ENCODE peak calls at places on chromosome 22, in four cellular contexts. S is testis, N is tibial artery, K is vagina. Y is an unnamed sample. For H3K4me1, the result is how much of the 10 kb centered on the place peaks cover.

GRCh38 chr22:29065468-29066190 is 4.0 kb upstream of the C22orf31 start:
- DNase-seq in S (no peak), N (no peak), K (no peak), Y (no peak)

GRCh38 chr22:45600791-45601730 is 70.6 kb upstream of the ATXN10 start:
- DNase-seq in S (no peak), N (no peak), K (no peak), Y (no peak)

GRCh38 chr22:19896665-19897355 is 42.1 kb upstream of the GNB1L start:
- DNase-seq in S (peak), N (no peak), K (no peak), Y (no peak)

GRCh38 chr22:45957826-45958225 is 19.1 kb downstream of the WNT7B start:
- DNase-seq in S (no peak), N (no peak), K (no peak), Y (no peak)

GRCh38 chr22:45917700-45918454 is 59.1 kb downstream of the WNT7B start:
- DNase-seq in S (no peak), N (no peak), K (no peak), Y (no peak)

GRCh38 chr22:26658671-26659478 is 1.5 kb downstream of the MIAT start:
- DNase-seq in S (peak), N (no peak), K (no peak), Y (peak)

GRCh38 chr22:27132896-27133500 is 475.6 kb downstream of the MIAT start:
- DNase-seq in S (no peak), N (no peak), K (no peak), Y (no peak)

GRCh38 chr22:47090591-47091240 is 328.3 kb downstream of the TBC1D22A start:
- DNase-seq in S (peak), N (no peak), K (no peak), Y (no peak)

GRCh38 chr22:19691721-19692341 is 22.5 kb upstream of the SEPTIN5 start:
- DNase-seq in S (peak), N (no peak), K (no peak), Y (no peak)

GRCh38 chr22:50460942-50461341 is 13.9 kb downstream of the SBF1 start:
- DNase-seq in S (no peak), N (no peak), K (no peak), Y (no peak)

GRCh38 chr22:50463188-50463900 is 11.5 kb downstream of the SBF1 start:
- DNase-seq in S (no peak), N (no peak), K (no peak), Y (no peak)

GRCh38 chr22:50461979-50462540 is 12.8 kb downstream of the SBF1 start:
- DNase-seq in S (no peak), N (no peak), K (no peak), Y (no peak)

GRCh38 chr22:50459443-50460140 is 15.2 kb downstream of the SBF1 start:
- DNase-seq in S (no peak), N (no peak), K (no peak), Y (no peak)

DNA sequence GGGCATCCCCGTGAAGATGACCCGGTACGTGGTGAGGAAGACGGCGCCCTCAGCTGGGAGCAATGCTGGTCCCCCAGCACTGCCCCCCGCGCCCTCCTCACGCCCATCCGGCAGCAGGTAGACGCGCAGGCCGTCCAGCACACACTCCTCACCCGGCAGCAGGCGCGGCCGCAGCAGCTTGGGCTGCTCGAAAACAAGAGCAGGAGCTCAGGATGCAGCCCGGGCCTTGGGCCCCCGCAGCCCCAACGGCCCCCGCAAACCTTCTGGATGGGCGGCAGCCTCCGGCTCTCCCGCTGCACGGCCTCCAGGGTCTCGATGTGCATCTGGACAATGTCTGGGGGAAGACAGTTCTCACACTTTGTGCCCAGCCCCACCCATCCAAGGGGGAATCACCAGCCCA is 13.3 kb downstream of the SBF1 start:
- DNase-seq in S (no peak), N (no peak), K (no peak), Y (no peak)
- H3K4me1 ChIP-seq in S (under half), N (under half), K (under half), Y (under half)

DNA sequence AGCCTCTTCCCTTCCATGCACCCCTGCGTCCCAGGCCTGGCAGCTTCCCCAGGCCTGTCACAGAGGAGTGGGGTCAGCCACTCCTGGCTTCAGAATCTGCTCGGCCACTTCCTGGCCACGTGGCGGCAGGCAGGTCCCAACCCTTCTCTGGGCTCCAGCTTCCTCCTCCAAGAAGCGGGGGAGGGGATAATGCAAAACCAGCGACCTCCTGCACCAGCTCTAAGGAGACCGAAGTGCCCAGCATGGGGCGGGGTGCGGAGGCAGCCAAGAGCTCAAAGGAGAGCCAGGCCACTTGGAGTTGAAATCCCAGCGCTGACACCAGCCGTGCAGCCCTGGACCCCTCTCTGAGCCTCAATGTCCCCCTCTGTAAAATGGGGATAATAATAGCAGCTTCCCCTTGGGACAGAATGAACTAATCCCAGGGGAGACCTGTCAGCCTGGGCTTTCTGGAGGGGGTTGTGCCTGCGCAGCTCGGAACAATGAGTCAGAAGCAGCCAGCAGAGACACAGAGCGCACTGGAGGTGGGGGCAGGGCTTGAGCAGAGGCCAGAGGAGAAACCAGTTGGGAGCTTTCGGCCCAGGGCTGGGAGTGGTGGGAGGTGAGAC is 22.8 kb upstream of the PICK1 start:
- DNase-seq in S (peak), N (peak), K (no peak), Y (peak)
- TF ChIP-seq CTCF in S (no peak), N (no peak), K (no peak), Y (no peak)

GRCh38 chr22:35819421-35819820 is 101.7 kb downstream of the APOL5 start:
- DNase-seq in S (no peak), N (no peak), K (no peak), Y (no peak)
- H3K4me1 ChIP-seq in S (under half), N (half or more), K (under half), Y (under half)

GRCh38 chr22:42340150-42340549 is 69.7 kb upstream of the TCF20 start:
- DNase-seq in S (no peak), N (no peak), K (no peak), Y (no peak)
- TF ChIP-seq CTCF in S (no peak), N (no peak), K (no peak), Y (no peak)

GRCh38 chr22:39221999-39222686 is 22.6 kb downstream of the PDGFB start:
- DNase-seq in S (no peak), N (peak), K (no peak), Y (no peak)

GRCh38 chr22:39226353-39226752 is 18.4 kb downstream of the PDGFB start:
- DNase-seq in S (no peak), N (no peak), K (no peak), Y (no peak)

GRCh38 chr22:39223091-39223710 is 21.6 kb downstream of the PDGFB start:
- DNase-seq in S (no peak), N (no peak), K (no peak), Y (no peak)

GRCh38 chr22:39225591-39225990 is 19.2 kb downstream of the PDGFB start:
- DNase-seq in S (no peak), N (no peak), K (no peak), Y (no peak)

GRCh38 chr22:39224550-39224949 is 20.2 kb downstream of the PDGFB start:
- DNase-seq in S (no peak), N (no peak), K (no peak), Y (no peak)
- H3K4me1 ChIP-seq in S (under half), N (under half), K (under half), Y (under half)

DNA sequence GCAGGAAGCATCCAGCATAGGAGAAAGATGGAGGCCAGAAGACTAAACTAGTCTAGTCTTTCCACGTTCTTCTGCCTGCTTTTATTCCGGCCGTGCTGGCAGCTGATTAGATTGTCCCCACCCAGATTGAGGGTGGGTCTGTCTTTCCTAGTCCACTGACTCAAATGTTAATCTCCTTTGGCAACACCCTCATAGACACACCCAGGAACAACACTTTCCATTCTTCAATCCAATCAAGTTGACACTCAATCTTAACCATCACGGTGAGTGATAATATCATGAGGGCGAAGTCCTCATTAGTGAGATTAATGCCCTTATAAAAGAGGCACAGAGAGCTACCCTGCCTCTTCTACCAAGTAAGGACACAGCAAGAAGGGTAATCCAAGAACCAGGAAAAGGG is 424.2 kb downstream of the LARGE1 start:
- DNase-seq in S (no peak), N (no peak), K (no peak), Y (no peak)
- TF ChIP-seq CTCF in S (no peak), N (no peak), K (no peak), Y (no peak)

DNA sequence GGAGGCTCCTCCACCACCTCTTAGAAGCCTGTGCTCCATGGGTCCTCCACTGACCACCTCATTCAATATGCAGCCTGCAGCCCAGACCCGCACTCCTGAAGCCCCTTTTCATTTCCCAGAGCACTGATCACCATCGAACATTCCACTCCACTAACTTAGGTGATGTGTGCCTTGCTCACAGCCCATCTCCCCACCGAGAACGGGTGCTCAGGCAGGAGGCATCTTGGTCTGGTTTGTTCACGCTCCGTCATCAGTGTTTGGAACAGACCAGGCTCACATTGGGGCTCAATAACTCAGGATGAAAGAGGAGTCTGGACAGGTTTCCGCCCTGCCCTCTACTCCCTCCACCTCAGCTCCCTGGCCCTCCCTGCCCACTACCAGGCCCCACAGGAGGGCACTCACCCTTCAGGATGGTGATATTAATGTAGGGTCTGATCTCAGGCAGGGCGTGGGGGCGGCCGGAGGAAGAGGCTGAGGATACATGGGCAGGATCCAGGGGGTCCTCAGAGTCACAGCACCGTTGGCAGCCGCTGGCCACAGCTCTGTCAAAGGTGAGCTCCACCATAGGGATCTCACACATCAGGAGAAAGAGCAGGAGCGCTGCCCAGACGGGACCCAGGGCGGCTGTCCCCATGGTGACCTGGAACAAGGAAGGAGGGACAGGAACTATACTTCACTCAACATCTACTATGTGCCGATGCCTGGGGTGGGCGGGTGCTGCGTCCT is 3.1 kb downstream of the C1QTNF6 start:
- DNase-seq in S (no peak), N (no peak), K (no peak), Y (no peak)
- H3K4me1 ChIP-seq in S (under half), N (under half), K (half or more), Y (under half)

DNA sequence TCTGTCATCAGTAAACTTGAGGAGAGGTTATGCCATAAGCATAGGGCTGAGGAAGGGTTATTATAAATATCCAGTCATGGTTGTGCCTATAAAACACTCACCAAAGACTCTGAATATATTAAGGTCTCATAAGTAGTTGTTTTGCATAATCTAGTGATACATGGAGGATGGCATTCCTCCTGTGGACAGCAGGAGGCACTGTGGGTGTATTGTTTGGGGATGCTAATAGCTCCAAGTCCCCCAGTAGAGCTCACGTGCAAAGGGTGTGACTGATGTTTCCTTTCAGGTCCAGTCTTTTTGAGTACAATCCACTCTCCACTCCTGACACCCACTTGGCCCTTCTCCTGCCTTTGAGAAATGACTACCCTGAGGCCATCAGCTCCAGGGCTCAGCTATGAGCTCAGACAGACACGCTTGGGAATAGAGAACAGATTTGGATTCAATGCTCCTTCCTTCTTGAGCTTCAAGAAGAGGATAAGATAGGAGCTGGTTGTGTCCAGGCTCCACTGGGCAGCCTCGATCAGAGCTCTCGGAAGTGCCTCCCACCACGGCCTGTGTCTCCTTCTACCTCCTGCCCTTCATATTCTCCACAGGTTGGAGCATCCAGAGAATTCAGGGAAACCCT is 85.2 kb upstream of the IGLL5 start:
- DNase-seq in S (no peak), N (no peak), K (peak), Y (no peak)
- TF ChIP-seq CTCF in S (no peak), N (no peak), K (no peak), Y (no peak)

GRCh38 chr22:33869946-33870345 is 50.3 kb downstream of the LARGE1 start:
- DNase-seq in S (no peak), N (no peak), K (no peak), Y (no peak)
- H3K4me1 ChIP-seq in S (under half), N (half or more), K (under half), Y (under half)